ENCODE peak calls at places on chromosomes 1 and 21, in five cellular contexts. S is effector memory CD4-positive, alpha-beta T cell; C is NCI-H345; P is breast epithelium; U is dorsolateral prefrontal cortex. M is an unnamed sample.

GRCh38 chr1:64915381-64916274 is 50.7 kb downstream of the JAK1 start:
- DNase-seq in C (no peak), P (no peak), S (no peak), U (no peak), M (no peak)

GRCh38 chr21:42609806-42610205 is 43.6 kb upstream of the PDE9A start:
- DNase-seq in U (no peak), C (no peak), S (peak), P (no peak), M (no peak)

GRCh38 chr1:227778401-227778947 is 37.0 kb upstream of the PRSS38 start:
- DNase-seq in P (no peak), C (no peak), S (no peak), U (peak), M (no peak)

GRCh38 chr1:74399249-74399648 is 113.2 kb downstream of the LRRC53 start:
- DNase-seq in S (no peak), P (no peak), C (no peak), U (no peak), M (no peak)

GRCh38 chr1:31723828-31724359 is 20.1 kb upstream of the COL16A1 start:
- DNase-seq in P (no peak), C (no peak), U (peak), S (no peak), M (no peak)

GRCh38 chr21:17491716-17492414 is 21.0 kb upstream of the CXADR start:
- DNase-seq in C (no peak), P (no peak), U (no peak), S (no peak), M (no peak)

GRCh38 chr1:244137725-244138124 is 86.6 kb downstream of the ZBTB18 start:
- DNase-seq in P (no peak), S (no peak), C (no peak), U (no peak), M (no peak)

GRCh38 chr1:234933031-234933430 is 195.6 kb downstream of the TOMM20 start:
- DNase-seq in P (no peak), C (no peak), U (no peak), S (no peak), M (no peak)

GRCh38 chr1:14758962-14759361 is 160.5 kb downstream of the KAZN start:
- DNase-seq in C (no peak), S (no peak), P (no peak), U (no peak), M (no peak)

GRCh38 chr1:152461544-152461943 is 47.5 kb upstream of the CRNN start:
- DNase-seq in P (no peak), S (peak), U (no peak), C (no peak), M (peak)

GRCh38 chr21:46194374-46195334 is 10.4 kb upstream of the SPATC1L start:
- DNase-seq in S (no peak), P (no peak), C (no peak), U (no peak), M (no peak)

GRCh38 chr1:218634212-218634611 is 289.1 kb downstream of the TGFB2 start:
- DNase-seq in S (no peak), P (no peak), C (no peak), U (no peak), M (no peak)

GRCh38 chr21:33368124-33368523 is 35.1 kb upstream of the IFNGR2 start:
- DNase-seq in S (no peak), C (no peak), P (no peak), U (no peak), M (no peak)

GRCh38 chr1:33257759-33258712 is 1.7 kb downstream of the ZNF362 start:
- DNase-seq in U (no peak), P (no peak), C (no peak), S (no peak), M (no peak)

GRCh38 chr21:32494946-32495703 is 82.6 kb downstream of the EVA1C start:
- DNase-seq in S (no peak), P (no peak), U (no peak), C (no peak), M (no peak)

GRCh38 chr1:227544677-227545076 is 18.7 kb upstream of the ZNF678 start:
- DNase-seq in P (no peak), C (no peak), S (no peak), U (no peak), M (no peak)

GRCh38 chr1:111190931-111191451 is 9.5 kb downstream of the DENND2D start:
- DNase-seq in U (no peak), P (no peak), C (no peak), S (no peak), M (no peak)